ENCODE peak calls at places on chromosomes 13 and 19, in eight cellular contexts. M, F, O, H, X, W, S and D are unnamed samples.

GRCh38 chr13:46795321-46795720 is 1.6 kb downstream of the ESD start:
- DNase-seq in O (no peak), X (no peak), M (no peak), F (peak), W (no peak), S (no peak), H (no peak), D (peak)

GRCh38 chr13:42014119-42014518 is 34.3 kb upstream of the DGKH start:
- DNase-seq in W (no peak), H (no peak), M (no peak), S (no peak), X (no peak), F (no peak), O (no peak), D (no peak)

GRCh38 chr19:30672926-30673325 is 300.7 kb downstream of the ZNF536 start:
- DNase-seq in F (no peak), O (no peak), M (no peak), X (no peak), S (no peak), W (no peak), H (no peak), D (no peak)

GRCh38 chr13:44142540-44142867 is 231.1 kb upstream of the SERP2 start:
- DNase-seq in F (no peak), S (peak), H (no peak), M (no peak), W (no peak), O (no peak), X (no peak), D (no peak)

GRCh38 chr19:45473366-45474190 is 5.8 kb downstream of the FOSB start:
- DNase-seq in X (no peak), S (no peak), H (no peak), F (no peak), M (no peak), O (no peak), W (peak), D (no peak)

GRCh38 chr19:3146677-3147100 is 10.9 kb downstream of the GNA15 start:
- DNase-seq in H (no peak), M (no peak), O (no peak), S (no peak), F (peak), W (peak), X (no peak), D (peak)

GRCh38 chr19:7590256-7590655 is 5.4 kb upstream of the CAMSAP3 start:
- DNase-seq in M (no peak), W (no peak), X (no peak), H (no peak), S (no peak), O (no peak), F (no peak), D (no peak)

GRCh38 chr19:15269806-15270205 is 37.6 kb upstream of the EPHX3 start:
- DNase-seq in H (no peak), O (no peak), S (no peak), X (no peak), M (no peak), F (no peak), W (no peak), D (no peak)

GRCh38 chr19:29841559-29842367 is 30.0 kb downstream of the CCNE1 start:
- DNase-seq in W (no peak), X (no peak), O (no peak), F (no peak), S (peak), H (peak), M (no peak), D (no peak)

GRCh38 chr13:25881946-25882574 is 169.8 kb downstream of the SHISA2 start:
- DNase-seq in S (no peak), W (no peak), F (no peak), H (no peak), O (no peak), M (no peak), X (no peak), D (no peak)

GRCh38 chr13:42740753-42741152 is 40.6 kb upstream of the FAM216B start:
- DNase-seq in F (peak), H (no peak), S (no peak), M (no peak), W (no peak), X (no peak), O (peak), D (no peak)

GRCh38 chr13:35712907-35713685 is 236.6 kb upstream of the MAB21L1 start:
- DNase-seq in O (no peak), M (no peak), H (no peak), S (no peak), F (peak), X (no peak), W (no peak), D (no peak)

DNA sequence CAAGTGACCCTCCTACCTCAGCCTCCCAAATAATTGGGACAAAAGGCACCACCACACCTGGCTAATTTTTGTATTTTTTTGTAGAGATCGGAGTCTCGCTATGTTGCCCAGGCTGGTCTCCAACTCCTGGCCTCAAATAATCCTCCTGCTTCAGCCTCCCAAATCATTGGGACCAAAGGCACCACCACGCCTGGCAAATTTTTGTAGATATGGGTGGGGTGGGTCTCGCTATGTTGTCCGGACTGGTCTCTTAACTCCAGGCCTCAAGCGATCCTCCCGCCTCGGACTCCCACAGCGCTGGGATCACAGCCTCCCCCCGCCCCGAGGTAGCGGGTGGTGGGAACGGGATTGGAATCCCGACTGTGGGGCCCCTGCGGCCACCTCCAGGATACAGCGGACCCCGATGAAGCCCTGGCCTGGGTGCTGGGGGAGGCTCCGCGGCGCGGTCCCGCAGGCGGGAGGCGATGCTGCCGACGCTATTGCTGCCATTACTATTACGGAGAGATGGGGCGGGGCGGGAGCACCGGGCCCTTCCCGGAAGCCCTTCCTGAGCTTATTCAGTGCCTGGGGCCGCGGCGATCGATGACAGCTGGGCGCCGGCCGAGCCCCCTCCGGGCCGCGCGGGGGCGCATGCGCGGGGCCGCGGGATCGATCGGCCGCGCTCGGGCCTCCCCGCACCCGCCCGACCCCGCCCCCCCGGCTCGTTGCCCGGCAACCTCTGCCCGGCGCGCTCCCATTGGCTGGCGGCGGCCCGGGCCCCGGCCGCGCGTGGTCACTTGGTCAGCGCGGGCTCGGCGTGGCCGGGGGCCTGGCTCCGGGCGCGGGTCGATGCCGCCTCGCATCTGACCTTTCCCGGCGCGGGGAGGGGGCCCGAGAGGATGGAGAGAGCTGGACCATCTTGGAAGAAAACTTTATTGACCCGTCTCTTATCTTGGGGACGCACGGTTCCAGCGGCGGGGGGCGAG is 27.9 kb upstream of the ONECUT3 start:
- DNase-seq in S (peak), H (peak), W (no peak), M (peak), O (peak), F (no peak), X (peak), D (peak)
- TF ChIP-seq POLR2A in S (no peak), H (peak), W (no peak), M (no peak), O (no peak), F (no peak), X (no peak), D (no peak)

DNA sequence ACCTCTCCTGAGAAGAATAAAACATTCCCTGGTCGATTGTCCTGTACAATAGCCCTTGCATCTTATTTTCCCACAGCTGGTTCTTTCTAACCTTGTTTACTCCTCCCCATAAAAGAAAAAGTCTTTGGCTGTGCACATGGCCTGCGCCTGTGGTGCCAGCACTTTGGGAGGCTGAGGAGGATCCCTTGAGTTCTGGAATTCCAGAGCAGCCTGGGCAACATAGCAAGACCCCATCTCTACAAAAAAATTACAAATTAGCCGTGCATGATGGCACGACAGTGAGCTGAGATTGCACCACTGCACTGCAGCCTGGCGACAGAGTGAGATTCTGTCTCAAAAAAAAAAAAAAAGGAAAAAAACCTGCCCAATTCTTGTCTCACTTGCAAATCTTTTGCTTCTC is 7.2 kb upstream of the NUP62 start:
- DNase-seq in H (no peak), X (no peak), F (no peak), W (no peak), O (no peak), S (no peak), M (no peak), D (no peak)
- TF ChIP-seq POLR2A in H (no peak), X (no peak), F (no peak), W (no peak), O (no peak), S (no peak), M (no peak), D (no peak)

GRCh38 chr19:18279516-18280246 is 1.7 kb downstream of the JUND start:
- DNase-seq in W (peak), M (peak), X (peak), H (peak), F (peak), O (peak), S (peak), D (peak)

GRCh38 chr19:18281082-18282020 is at the start of gene JUND:
- DNase-seq in S (peak), F (peak), O (peak), W (peak), X (peak), M (peak), H (peak), D (peak)

GRCh38 chr19:18279266-18279515 is 2.2 kb downstream of the JUND start:
- DNase-seq in X (no peak), W (no peak), S (no peak), F (no peak), M (no peak), H (no peak), O (no peak), D (no peak)

GRCh38 chr19:18280247-18281081 is 958 bp downstream of the JUND start:
- DNase-seq in O (peak), S (peak), M (peak), H (peak), W (peak), F (peak), X (no peak), D (peak)

DNA sequence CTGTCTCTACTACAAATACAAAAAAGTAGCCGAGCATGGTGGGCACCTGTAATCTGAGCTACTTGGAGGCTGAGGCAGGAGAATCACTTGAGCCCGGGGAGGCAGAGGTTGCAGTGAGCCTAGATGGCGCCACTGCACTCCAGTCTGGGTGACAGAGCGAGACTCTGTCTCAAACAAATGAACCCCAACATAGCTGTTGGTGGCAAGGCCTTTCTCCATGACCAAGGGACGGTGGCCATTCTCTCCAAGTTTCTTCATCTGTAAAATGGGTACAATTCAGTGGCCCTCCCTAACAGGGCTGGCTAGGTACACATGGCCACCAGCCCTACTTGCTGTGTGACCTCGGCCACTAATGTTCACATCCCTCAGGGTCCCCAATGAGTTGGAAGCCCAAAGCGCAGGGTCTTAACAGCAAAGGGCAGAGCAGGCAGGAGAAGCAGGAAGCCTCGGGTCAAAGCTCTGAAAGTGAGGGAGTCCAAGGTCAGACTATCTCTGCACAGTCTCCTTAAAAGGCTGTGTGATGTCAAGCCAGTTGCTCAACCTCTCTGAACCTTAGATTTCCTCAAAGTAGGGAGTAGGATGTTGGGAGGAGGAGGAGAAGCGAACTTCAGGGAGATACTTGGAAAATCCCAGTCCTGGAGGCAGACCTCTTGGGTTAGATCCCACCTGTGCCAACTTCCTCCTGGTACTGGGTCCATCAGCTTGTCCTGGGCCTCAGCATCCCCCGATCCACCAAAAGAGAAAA is 2.7 kb downstream of the JUND start:
- DNase-seq in W (no peak), F (peak), O (no peak), S (no peak), X (no peak), H (no peak), M (peak), D (peak)
- TF ChIP-seq POLR2A in W (no peak), F (no peak), O (peak), S (no peak), X (peak), H (no peak), M (peak), D (peak)

GRCh38 chr19:41218615-41219507 is at the start of gene AXL:
- DNase-seq in S (peak), F (no peak), X (no peak), W (peak), H (peak), O (peak), M (peak), D (no peak)

GRCh38 chr19:41221514-41222205 is 2.6 kb downstream of the AXL start:
- DNase-seq in O (no peak), M (no peak), H (no peak), F (no peak), W (peak), S (no peak), X (no peak), D (no peak)

GRCh38 chr19:41222240-41222639 is 3.2 kb downstream of the AXL start:
- DNase-seq in W (no peak), X (no peak), S (no peak), M (no peak), O (no peak), H (no peak), F (no peak), D (no peak)

GRCh38 chr19:41218249-41218614 is 791 bp upstream of the AXL start:
- DNase-seq in O (no peak), F (no peak), W (no peak), M (no peak), X (no peak), S (no peak), H (no peak), D (no peak)

GRCh38 chr19:41219924-41220567 is 1.0 kb downstream of the AXL start:
- DNase-seq in X (no peak), O (peak), S (no peak), W (no peak), M (peak), F (no peak), H (no peak), D (no peak)
- TF ChIP-seq POLR2A in X (no peak), O (no peak), S (no peak), W (no peak), M (no peak), F (no peak), H (peak), D (no peak)

DNA sequence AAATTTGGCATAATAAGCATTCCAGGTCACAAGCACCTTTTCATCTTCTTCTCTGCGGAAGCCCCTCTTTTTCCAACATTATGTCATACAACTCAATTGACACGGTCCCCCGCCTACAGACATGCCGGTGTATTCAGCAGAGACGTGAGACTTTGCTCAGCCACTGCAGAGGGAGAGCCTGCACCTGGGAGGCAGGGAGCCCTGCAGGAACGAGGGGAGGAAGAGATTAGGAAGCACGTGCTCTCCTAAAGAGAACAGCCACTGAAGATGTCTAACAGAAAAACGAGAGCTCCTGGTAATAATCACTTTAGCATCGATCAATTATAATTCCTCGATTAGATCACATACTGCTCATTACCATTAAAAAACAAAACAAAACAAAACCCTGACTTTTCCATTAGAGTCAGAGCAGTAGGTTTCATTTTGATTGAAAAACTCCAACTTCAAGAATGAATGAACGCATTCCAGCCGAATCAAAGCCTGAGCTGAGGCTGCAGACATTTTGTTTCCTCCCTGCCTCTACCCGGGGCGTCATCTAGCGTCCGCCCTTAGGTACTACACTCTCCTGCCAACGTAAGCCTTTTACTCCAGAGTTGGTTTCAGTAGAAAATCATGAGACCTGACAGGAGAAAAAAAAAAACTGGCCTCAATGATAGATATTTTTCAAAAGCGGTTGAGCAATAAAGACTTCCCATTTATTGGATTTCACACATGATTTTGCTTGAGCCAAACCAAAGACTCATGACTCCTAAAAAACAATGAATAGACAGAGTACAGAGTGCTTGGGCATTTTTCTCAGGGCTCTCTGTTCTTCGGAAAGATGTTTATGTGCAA is 194.5 kb downstream of the KATNAL1 start:
- DNase-seq in M (peak), X (peak), S (peak), W (peak), F (peak), O (peak), H (peak), D (peak)
- TF ChIP-seq POLR2A in M (no peak), X (no peak), S (no peak), W (no peak), F (no peak), O (no peak), H (no peak), D (no peak)

GRCh38 chr13:91356919-91357612 is 9.6 kb downstream of the MIR17HG start:
- DNase-seq in S (no peak), F (no peak), H (no peak), M (no peak), W (no peak), O (no peak), X (no peak), D (no peak)

GRCh38 chr13:91357613-91358383 is 10.3 kb downstream of the MIR17HG start:
- DNase-seq in M (no peak), H (no peak), W (no peak), X (no peak), O (no peak), F (no peak), S (no peak), D (no peak)

GRCh38 chr13:91359071-91359470 is 11.6 kb downstream of the MIR17HG start:
- DNase-seq in H (no peak), O (no peak), M (no peak), F (no peak), W (no peak), S (no peak), X (no peak), D (peak)

GRCh38 chr13:91359566-91359965 is 12.1 kb downstream of the MIR17HG start:
- DNase-seq in O (no peak), X (no peak), M (no peak), W (no peak), F (no peak), H (no peak), S (no peak), D (no peak)

DNA sequence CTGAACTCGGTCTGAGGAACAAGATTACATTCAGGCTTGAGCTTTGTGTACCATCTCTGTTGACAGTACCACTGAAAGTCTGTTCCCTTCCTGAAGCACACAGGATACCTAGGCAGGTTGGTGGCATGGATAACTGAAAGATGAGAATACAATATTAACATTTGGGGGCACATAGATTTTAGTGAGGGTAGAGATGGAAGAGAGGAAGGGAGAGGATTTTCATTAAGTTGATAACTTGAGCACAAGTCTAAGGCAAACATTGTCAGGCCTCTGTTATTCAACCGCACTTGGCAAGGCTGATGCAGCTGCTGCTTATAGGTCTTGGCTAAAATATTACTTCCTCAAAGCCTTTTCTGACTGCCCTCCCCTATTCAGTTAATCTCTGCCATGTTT is 10.9 kb downstream of the MIR17HG start:
- DNase-seq in S (no peak), F (peak), H (no peak), O (no peak), M (no peak), W (no peak), X (no peak), D (no peak)
- TF ChIP-seq POLR2A in S (no peak), F (peak), H (no peak), O (no peak), M (no peak), W (no peak), X (no peak), D (no peak)

DNA sequence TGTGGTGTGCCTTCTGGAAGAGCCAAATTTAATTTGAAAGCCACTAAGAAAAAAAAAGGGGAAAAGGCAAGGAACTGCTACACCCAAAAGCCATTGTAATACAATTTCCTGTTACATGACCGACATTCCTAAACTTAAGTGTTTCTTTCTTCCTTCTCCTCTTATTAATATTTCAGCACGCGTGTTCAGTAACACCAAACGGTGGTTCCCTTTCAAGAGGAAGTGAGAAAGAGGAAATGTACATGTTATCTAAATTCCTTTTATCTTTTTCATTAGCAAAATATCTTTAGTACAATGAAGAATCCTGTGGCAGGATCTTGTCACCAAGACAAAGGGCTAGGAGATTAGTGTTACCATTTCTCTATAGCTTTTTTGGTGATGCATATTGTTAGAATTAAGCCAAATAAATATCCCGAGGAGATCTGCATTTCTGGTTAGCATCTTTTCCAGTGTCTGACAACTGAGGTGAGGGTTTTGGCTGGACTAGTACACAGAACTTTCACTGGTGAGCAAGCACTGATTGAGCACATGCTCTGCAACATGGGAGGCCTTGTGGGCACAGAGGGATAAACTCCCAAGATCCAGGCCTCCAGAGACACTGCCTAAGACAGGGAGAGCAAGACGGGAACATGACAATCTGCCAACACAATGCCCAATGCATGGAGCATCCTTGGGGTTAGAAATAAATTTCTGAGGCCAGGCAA is 22.1 kb downstream of the LATS2 start:
- DNase-seq in X (no peak), F (peak), S (no peak), H (no peak), O (no peak), M (no peak), W (no peak), D (no peak)
- TF ChIP-seq POLR2A in X (no peak), F (no peak), S (no peak), H (no peak), O (no peak), M (no peak), W (no peak), D (no peak)